ENCODE peak calls at places on chromosomes 16 and 17, in eight cellular contexts. W, O, Z, G, D, Y, L and U are unnamed samples.

GRCh38 chr17:76072149-76072858 is at the start of gene SRP68:
- DNase-seq in O (peak), Z (peak), Y (peak), W (peak), G (peak), L (peak), D (peak), U (peak)

GRCh38 chr17:34703533-34703932 is 124.2 kb downstream of the TMEM132E start:
- DNase-seq in Y (peak), Z (no peak), W (no peak), L (peak), D (no peak), G (no peak), O (peak), U (peak)

GRCh38 chr17:35189291-35189690 is 4.9 kb downstream of the SLC35G3 start:
- DNase-seq in O (no peak), Z (no peak), W (no peak), L (no peak), G (no peak), Y (peak), D (no peak), U (peak)

GRCh38 chr17:187130-187529 is 5.7 kb upstream of the DOC2B start:
- DNase-seq in L (no peak), O (no peak), G (no peak), Y (no peak), D (no peak), W (no peak), Z (no peak), U (no peak)

GRCh38 chr16:66275795-66276428 is 90.6 kb upstream of the CDH5 start:
- DNase-seq in L (peak), W (no peak), G (peak), Y (peak), D (no peak), Z (no peak), O (no peak), U (peak)

GRCh38 chr16:4862639-4863038 is 15.4 kb downstream of the UBN1 start:
- DNase-seq in D (peak), Y (no peak), O (no peak), Z (peak), G (peak), L (peak), W (no peak), U (no peak)

GRCh38 chr16:50259334-50260205 is 6.8 kb upstream of the ADCY7 start:
- DNase-seq in Z (peak), L (peak), D (no peak), O (no peak), G (no peak), Y (peak), W (no peak), U (peak)

GRCh38 chr17:4786111-4786491 is at the start of gene VMO1:
- DNase-seq in W (no peak), O (no peak), Y (peak), L (peak), Z (no peak), D (peak), G (no peak), U (peak)

GRCh38 chr17:78284146-78284545 is 52.7 kb downstream of the TMEM235 start:
- DNase-seq in D (no peak), O (no peak), W (no peak), L (no peak), G (no peak), Y (peak), Z (no peak), U (peak)

GRCh38 chr17:74042744-74043486 is 160.6 kb upstream of the RPL38 start:
- DNase-seq in D (peak), O (no peak), Z (no peak), G (no peak), L (no peak), W (peak), Y (peak), U (peak)

GRCh38 chr16:68074850-68075249 is 10.3 kb upstream of the NFATC3 start:
- DNase-seq in D (no peak), G (no peak), L (no peak), Z (no peak), O (peak), Y (no peak), W (no peak), U (no peak)

GRCh38 chr16:73365010-73365409 is 317.1 kb upstream of the ZFHX3 start:
- DNase-seq in Y (no peak), O (no peak), G (no peak), W (no peak), L (no peak), Z (no peak), D (no peak), U (peak)

GRCh38 chr17:76404976-76405563 is 20.7 kb downstream of the SPHK1 start:
- DNase-seq in G (no peak), Y (no peak), L (no peak), Z (no peak), W (no peak), D (no peak), O (no peak), U (no peak)

GRCh38 chr17:82884341-82884871 is 44.6 kb upstream of the ZNF750 start:
- DNase-seq in L (no peak), G (no peak), W (no peak), Z (no peak), O (no peak), Y (no peak), D (no peak), U (peak)

GRCh38 chr17:82956726-82957468 is 117.1 kb upstream of the ZNF750 start:
- DNase-seq in Y (no peak), L (peak), D (peak), O (peak), W (no peak), Z (no peak), G (no peak), U (no peak)

GRCh38 chr17:28953444-28954118 is 2.3 kb upstream of the PHF12 start:
- DNase-seq in Y (peak), Z (no peak), W (no peak), G (peak), D (no peak), L (peak), O (peak), U (peak)

GRCh38 chr17:64448665-64449512 is at the start of gene MILR1:
- DNase-seq in O (no peak), G (peak), L (no peak), W (no peak), Z (peak), Y (peak), D (peak), U (peak)

GRCh38 chr16:56189990-56190902 is 1.0 kb upstream of the GNAO1 start:
- DNase-seq in D (no peak), Z (no peak), Y (no peak), O (no peak), W (no peak), L (peak), G (no peak), U (peak)

GRCh38 chr17:28370035-28370743 is at the start of gene VTN:
- DNase-seq in Y (no peak), W (no peak), O (no peak), L (no peak), Z (no peak), G (no peak), D (peak), U (peak)

GRCh38 chr17:51120739-51121619 is at the start of gene SPAG9:
- DNase-seq in G (peak), L (peak), W (peak), O (peak), Y (peak), Z (peak), D (peak), U (peak)

GRCh38 chr17:42130310-42130936 is 7.8 kb downstream of the HSPB9 start:
- DNase-seq in W (no peak), O (no peak), L (no peak), G (no peak), Z (no peak), D (no peak), Y (no peak), U (no peak)

GRCh38 chr16:2480948-2481347 is 6.0 kb downstream of the TBC1D24 start:
- DNase-seq in Z (no peak), D (no peak), W (no peak), Y (no peak), O (no peak), G (peak), L (no peak), U (no peak)

GRCh38 chr17:81898029-81898866 is 3.8 kb upstream of the NPB start:
- DNase-seq in Z (no peak), D (no peak), Y (peak), G (no peak), O (no peak), W (no peak), L (no peak), U (peak)

GRCh38 chr16:3959148-3959547 is 78.6 kb upstream of the CREBBP start:
- DNase-seq in D (no peak), Z (no peak), L (no peak), O (no peak), G (peak), Y (peak), W (no peak), U (peak)

GRCh38 chr16:27233731-27234130 is 30.4 kb downstream of the KDM8 start:
- DNase-seq in Y (no peak), L (no peak), G (no peak), O (no peak), Z (no peak), W (no peak), D (no peak), U (no peak)

GRCh38 chr17:14725729-14726128 is 424.8 kb downstream of the HS3ST3B1 start:
- DNase-seq in Y (peak), D (no peak), Z (no peak), O (no peak), G (no peak), W (no peak), L (no peak), U (peak)

GRCh38 chr17:78325076-78325712 is 34.7 kb downstream of the SOCS3 start:
- DNase-seq in W (no peak), G (no peak), D (peak), O (no peak), Y (peak), Z (peak), L (peak), U (peak)

GRCh38 chr17:44400226-44400847 is 10.9 kb upstream of the ITGA2B start:
- DNase-seq in Z (no peak), Y (peak), O (no peak), D (no peak), L (no peak), W (no peak), G (no peak), U (peak)
- TF ChIP-seq CTCF in Z (peak), Y (peak), O (no peak), D (no peak), L (no peak), W (peak), G (no peak), U (peak)

GRCh38 chr17:6638046-6638908 is 2.2 kb downstream of the KIAA0753 start:
- DNase-seq in D (no peak), G (no peak), Z (no peak), O (no peak), Y (no peak), L (no peak), W (no peak), U (no peak)

GRCh38 chr17:6640536-6641373 is at the start of the genes KIAA0753 and TXNDC17:
- DNase-seq in W (peak), Z (peak), O (peak), G (peak), Y (peak), D (peak), L (peak), U (peak)

GRCh38 chr17:6641374-6641818 is 536 bp downstream of the TXNDC17 start:
- DNase-seq in O (no peak), G (no peak), D (no peak), Z (no peak), Y (no peak), W (no peak), L (no peak), U (peak)

GRCh38 chr17:6639014-6639650 is 1.4 kb downstream of the KIAA0753 start:
- DNase-seq in D (no peak), O (no peak), G (no peak), Z (no peak), L (no peak), W (no peak), Y (no peak), U (no peak)

GRCh38 chr17:6639651-6640535 is 618 bp downstream of the KIAA0753 start:
- DNase-seq in L (peak), O (no peak), G (no peak), Y (peak), Z (no peak), D (no peak), W (no peak), U (peak)
- H3K4me3 ChIP-seq in L (peak), O (peak), G (peak), Y (peak), Z (peak), D (peak), W (peak), U (peak)

DNA sequence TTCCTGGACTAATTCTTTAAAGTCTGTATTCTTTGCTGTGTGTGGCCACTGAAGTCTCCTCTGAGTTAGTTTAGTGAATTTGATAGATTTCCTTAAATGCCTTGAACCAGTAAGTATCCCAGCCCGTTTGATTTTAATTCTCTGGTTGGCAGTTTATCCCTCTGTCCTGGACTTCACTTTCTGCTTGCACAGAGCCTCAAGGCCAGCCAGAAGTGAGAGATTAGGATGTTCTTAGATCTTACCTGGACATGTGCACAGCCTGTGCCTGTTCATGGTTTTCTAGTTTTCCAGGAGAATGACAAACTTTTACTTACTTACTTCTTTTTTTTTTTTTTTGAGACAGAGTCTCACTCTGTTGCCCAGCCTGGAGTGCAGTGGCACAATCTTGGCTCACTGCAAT is 10.8 kb upstream of the SLC38A7 start:
- DNase-seq in L (no peak), Z (no peak), G (no peak), O (no peak), D (no peak), W (no peak), Y (no peak), U (no peak)
- TF ChIP-seq CTCF in L (no peak), Z (no peak), G (no peak), O (no peak), D (no peak), W (no peak), Y (no peak), U (no peak)

GRCh38 chr17:59840908-59841666 is 51.7 kb downstream of the TUBD1 start:
- DNase-seq in W (no peak), O (no peak), Y (peak), L (no peak), G (no peak), Z (no peak), D (no peak), U (peak)

GRCh38 chr17:59839646-59840328 is 53.0 kb downstream of the TUBD1 start:
- DNase-seq in W (no peak), D (no peak), L (no peak), Y (peak), O (no peak), G (no peak), Z (no peak), U (peak)

GRCh38 chr17:59838196-59838911 is 54.4 kb downstream of the TUBD1 start:
- DNase-seq in G (peak), Z (no peak), D (no peak), O (no peak), Y (peak), W (no peak), L (peak), U (peak)

GRCh38 chr17:59842901-59843652 is 49.7 kb downstream of the TUBD1 start:
- DNase-seq in Y (peak), W (no peak), G (peak), L (peak), Z (no peak), D (no peak), O (peak), U (peak)

DNA sequence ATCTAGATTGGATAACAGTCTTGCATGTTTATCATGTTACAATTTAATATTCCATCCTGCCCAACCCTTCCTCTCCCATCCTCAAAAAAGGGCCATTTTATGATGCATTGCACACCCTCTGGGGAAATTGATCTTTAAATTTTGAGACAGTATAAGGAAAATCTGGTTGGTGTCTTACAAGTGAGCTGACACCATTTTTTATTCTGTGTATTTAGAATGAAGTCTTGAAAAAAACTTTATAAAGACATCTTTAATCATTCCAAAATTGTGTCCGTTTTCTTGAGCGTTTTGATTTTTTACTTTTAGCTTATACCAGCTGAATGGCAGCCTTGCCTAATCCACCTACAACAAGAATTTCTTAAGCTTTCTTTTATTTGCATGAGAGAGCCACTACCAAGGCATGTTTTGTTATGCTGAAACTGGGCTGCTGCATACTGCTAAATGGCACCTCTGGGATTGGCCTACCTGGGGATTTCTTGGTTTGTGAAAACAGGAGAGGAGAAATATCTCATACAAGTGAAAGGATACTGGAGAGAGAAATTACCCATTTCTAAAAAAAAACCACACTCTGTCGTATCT is 52.3 kb downstream of the TUBD1 start:
- DNase-seq in Z (no peak), Y (peak), G (no peak), D (no peak), O (no peak), L (no peak), W (no peak), U (peak)
- H3K4me3 ChIP-seq in Z (peak), Y (peak), G (peak), D (peak), O (peak), L (peak), W (peak), U (peak)

DNA sequence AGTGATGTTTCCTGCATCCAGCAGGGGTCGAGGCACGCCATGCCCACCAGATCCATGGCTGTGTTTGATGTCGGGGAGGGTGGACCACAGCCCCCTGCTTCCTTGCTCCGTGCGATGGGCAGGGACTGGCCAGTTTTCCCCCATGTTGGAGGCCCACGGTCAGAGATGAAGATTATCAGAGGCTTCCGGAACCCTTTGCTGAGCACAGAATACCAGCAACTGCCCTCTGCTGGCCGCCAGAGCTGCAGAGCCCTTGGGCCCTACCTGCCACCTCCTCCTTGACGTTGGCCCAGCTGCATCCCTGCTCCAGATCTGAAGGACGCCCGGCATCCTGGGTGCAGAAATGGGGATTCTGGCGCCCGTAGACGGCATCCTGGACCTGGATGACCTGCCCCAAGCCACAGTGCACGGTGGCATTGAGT is 23.7 kb upstream of the BCO1 start:
- DNase-seq in D (no peak), L (no peak), O (no peak), Z (no peak), G (no peak), Y (peak), W (no peak), U (peak)
- TF ChIP-seq CTCF in D (no peak), L (no peak), O (no peak), Z (no peak), G (no peak), Y (peak), W (no peak), U (peak)

DNA sequence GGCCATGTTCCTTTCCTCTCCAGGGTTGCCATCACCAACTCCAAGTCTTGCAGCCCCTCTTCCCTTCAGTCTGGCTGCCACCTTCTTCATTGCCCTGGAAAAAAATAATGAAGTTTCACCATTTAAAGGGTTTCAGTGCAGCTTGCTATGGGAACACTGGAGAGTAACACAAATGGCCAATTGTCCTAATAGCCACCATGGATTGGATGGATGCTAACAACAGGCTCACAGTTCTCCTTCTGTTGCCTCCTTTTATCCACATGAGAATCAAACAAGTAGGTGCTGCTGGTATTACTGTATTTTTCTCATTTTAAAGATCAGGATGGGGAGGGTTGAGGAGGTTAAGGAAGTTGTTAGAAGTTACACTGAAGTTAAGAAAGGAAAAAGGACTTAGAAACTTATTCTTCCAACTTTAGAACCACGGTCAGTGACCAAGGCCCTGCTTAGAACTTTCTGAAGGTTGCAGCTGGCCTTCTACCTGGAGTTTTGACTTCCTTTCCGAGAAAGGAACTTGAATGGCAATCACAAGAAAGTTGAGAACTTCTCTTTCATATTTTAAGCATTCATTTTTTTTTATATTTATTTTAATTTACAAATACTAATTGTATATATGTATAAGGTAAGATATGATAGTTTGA is 198.0 kb upstream of the MAF start:
- DNase-seq in W (no peak), Z (no peak), G (no peak), L (no peak), O (no peak), D (no peak), Y (no peak), U (no peak)
- H3K4me3 ChIP-seq in W (no peak), Z (no peak), G (no peak), L (no peak), O (no peak), D (no peak), Y (no peak), U (no peak)

DNA sequence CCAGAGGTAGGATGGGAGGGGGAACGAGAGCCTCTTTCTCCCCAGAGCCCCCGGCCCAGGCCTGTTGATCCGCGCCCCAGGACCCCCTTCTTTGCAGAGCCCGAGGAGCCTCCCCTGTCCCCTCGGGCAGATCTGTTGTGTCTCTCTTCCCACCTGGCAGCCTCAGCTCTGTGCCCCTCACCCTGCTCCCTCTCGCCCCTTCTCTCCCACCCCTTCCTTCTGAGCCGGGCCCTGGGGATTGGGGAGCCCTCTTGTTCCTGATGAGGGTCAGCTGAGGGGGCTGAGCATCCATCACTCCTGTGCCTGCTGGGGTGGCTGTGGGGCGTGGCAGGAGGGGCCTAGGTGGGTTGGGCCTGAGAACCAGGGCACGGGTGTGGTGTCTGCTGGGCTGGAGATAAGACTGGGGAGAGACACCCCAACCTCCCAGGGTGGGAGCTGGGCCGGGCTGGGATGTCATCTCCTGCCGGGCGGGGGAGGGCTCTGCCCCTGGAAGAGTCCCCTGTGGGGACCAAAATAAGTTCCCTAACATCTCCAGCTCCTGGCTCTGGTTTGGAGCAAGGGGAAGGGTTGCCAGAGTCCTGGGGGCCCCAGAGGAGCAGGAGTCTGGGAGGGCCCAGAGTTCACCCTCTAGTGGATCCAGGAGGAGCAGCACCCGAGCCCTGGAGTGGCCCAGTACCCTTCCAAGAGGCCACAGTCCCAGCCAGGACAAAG is 65.4 kb downstream of the MRC2 start:
- DNase-seq in O (no peak), Y (peak), W (no peak), G (no peak), D (no peak), Z (no peak), L (no peak), U (peak)
- TF ChIP-seq CTCF in O (no peak), Y (peak), W (peak), G (no peak), D (peak), Z (no peak), L (no peak), U (peak)